ENCODE peak calls at places on chromosomes 5 and 9, in four cellular contexts. V, N, I and G are unnamed samples.
A peak's percentile ranks its signal among the peaks of the same experiment; 100 is the strongest.

GRCh38 chr9:95261890-95262289 is 55.6 kb downstream of the FANCC start:
- DNase-seq in N (no peak), V (no peak), I (no peak), G (peak; percentile 69)

GRCh38 chr9:79692857-79693571 is 121.2 kb downstream of the TLE4 start:
- DNase-seq in V (no peak), I (no peak), N (no peak), G (no peak)

GRCh38 chr9:126885089-126885753 is 24.8 kb downstream of the ZBTB34 start:
- DNase-seq in V (no peak), N (no peak), I (no peak), G (peak; percentile 84)

GRCh38 chr5:78600656-78601452 is 47.7 kb downstream of the LHFPL2 start:
- DNase-seq in V (no peak), N (peak; percentile 79), I (no peak), G (no peak)

GRCh38 chr9:7209990-7210389 is 452.2 kb downstream of the KDM4C start:
- DNase-seq in V (no peak), I (no peak), N (no peak), G (no peak)

GRCh38 chr5:56159521-56159947 is 73.6 kb downstream of the ANKRD55 start:
- DNase-seq in V (no peak), I (no peak), N (no peak), G (no peak)

GRCh38 chr5:100667021-100667671 is 132.0 kb downstream of the FAM174A start:
- DNase-seq in I (no peak), N (no peak), V (no peak), G (no peak)

GRCh38 chr5:177595991-177596774 is 3.7 kb upstream of the B4GALT7 start:
- DNase-seq in I (no peak), V (no peak), N (no peak), G (no peak)

GRCh38 chr5:43461066-43461465 is 22.6 kb downstream of the TMEM267 start:
- DNase-seq in V (no peak), N (no peak), I (no peak), G (no peak)

GRCh38 chr9:105158020-105158419 is 86.4 kb upstream of the SLC44A1 start:
- DNase-seq in N (no peak), V (peak; percentile 10), I (no peak), G (no peak)

GRCh38 chr5:72648511-72648910 is 141.3 kb upstream of the ZNF366 start:
- DNase-seq in I (no peak), V (no peak), N (no peak), G (no peak)

GRCh38 chr5:1686066-1686802 is 113.4 kb downstream of the MRPL36 start:
- DNase-seq in I (peak; percentile 43), V (no peak), N (no peak), G (no peak)

GRCh38 chr5:177612215-177612673 is 12.3 kb downstream of the B4GALT7 start:
- DNase-seq in I (peak; percentile 38), V (no peak), N (no peak), G (no peak)

GRCh38 chr5:133931546-133931945 is 36.9 kb downstream of the C5orf15 start:
- DNase-seq in N (no peak), I (no peak), V (no peak), G (no peak)

GRCh38 chr5:133930824-133931111 is 37.7 kb downstream of the C5orf15 start:
- DNase-seq in V (no peak), I (no peak), N (no peak), G (no peak)

GRCh38 chr5:133932441-133933168 is 35.8 kb downstream of the C5orf15 start:
- DNase-seq in I (no peak), V (peak; percentile 75), N (no peak), G (no peak)

GRCh38 chr5:133928690-133929393 is 39.6 kb downstream of the C5orf15 start:
- DNase-seq in N (no peak), I (no peak), V (no peak), G (no peak)

DNA sequence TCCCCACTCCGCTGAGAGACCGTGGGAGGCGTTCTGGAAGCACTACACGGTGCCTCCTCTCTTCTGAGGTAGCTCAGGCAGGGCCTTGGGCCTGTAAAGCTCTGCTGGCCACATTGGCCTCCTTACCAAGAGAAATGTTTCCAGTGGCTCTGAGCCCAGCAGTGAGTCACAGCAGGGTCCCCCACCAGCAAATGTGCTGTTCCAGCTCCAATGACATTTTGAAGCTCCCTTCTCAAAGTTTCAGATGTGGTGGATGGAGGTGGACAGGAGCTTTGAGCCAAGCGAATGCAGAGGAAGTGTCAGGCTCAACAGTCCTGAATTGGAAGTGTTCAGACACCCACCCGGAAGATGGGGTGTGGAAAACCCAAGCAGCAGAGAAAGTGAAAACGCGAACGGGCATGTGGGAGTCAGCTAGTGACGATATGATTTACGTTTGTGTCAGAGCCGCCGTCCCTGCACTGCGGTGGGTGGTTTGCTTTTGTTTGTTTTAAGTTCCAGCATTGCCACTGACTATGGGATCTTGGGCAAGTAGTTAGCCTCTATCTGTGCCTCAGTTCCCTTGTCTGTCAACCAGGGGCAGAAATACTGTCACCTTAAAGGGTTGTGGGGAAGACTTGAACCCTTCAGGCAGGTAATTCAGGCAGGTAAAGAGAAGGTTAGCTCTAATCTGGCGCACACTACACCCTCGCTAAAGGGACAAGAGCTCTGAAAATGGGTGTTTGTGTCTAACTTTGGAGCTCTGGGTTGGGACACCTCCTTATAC is 38.2 kb downstream of the C5orf15 start:
- DNase-seq in N (no peak), I (no peak), V (peak; percentile 37), G (no peak)
- TF ChIP-seq RNF2 in N (no peak), I (no peak), V (no peak), G (no peak)

GRCh38 chr9:135065804-135066203 is 21.7 kb upstream of the OLFM1 start:
- DNase-seq in N (no peak), V (no peak), I (no peak), G (no peak)
- TF ChIP-seq RNF2 in N (no peak), V (no peak), I (no peak), G (no peak)

DNA sequence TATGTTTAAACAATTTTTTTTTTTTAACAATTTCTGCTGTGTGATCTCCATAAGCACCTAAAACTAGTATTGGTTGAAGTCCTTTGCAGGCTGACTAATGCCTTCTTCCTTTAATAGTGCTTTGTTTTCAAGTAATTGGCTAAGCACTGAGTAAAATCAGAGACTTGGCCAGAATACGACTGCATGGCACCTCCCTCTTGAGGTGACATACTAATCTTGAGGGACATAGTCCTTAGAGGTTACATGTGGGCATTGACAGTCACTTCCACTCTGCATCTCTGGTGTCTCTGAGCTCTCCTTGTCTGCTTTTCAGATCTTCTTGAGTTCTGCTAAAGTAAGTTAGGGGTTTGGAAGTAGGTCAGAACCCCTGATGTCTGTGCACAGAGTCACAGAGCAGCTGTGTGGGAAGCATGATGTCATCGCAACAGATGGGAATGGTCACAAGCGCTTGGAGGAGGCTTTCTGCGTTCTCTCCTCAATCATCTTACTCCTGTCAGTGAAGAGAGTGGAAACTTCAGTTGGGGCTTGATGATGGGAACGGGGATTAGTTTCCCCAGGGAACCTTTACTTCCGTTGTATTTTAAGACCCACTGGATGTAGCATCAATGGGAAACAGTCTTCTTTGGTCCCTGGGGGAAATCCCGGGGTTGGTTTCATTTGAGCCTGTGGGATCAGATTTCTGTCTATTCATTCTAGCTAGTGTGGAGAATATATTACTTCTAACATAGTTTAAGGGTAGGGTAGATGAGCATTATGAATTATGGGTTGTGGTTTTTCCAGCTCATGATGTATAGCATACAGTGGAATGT is 136.9 kb downstream of the ARHGAP26 start:
- DNase-seq in V (no peak), I (no peak), N (no peak), G (no peak)
- TF ChIP-seq RNF2 in V (no peak), I (no peak), N (no peak), G (no peak)

DNA sequence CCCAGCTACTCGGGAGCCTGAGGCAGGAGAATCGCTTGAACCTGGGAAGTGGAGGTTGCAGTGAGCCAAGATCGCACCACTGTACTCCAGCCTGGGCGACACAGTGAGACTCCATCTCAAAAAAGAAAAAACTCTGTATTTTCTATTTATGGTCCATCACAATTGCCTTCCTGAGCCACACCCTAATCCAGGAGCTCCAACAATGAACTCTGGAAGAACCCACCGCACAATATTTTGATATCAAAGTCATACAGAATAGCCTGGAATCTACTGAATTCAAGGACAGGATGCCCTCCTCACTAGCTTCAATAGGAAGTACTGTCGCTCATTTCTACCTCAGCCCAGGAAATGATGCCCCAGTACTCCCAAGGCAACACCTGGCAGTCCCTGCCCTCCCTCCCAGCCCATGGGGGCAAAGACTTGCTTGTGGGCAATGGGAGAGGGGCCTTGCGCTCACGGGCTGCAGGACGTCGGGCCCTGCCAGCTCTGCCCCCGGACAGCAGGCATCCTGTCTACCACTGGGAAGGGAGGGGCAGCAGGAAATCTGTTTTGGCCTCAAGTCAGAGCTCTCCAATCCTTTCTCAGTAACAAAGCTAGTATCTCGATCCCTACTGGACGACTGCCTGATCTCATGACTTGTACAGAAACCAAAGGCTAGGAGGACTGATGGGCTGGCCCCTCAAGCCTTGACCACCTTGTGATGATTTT is 19.7 kb downstream of the UBAC1 start:
- DNase-seq in V (no peak), I (no peak), N (no peak), G (no peak)
- TF ChIP-seq RNF2 in V (no peak), I (no peak), N (no peak), G (no peak)

GRCh38 chr9:71306134-71306533 is 184.7 kb upstream of the TRPM3 start:
- DNase-seq in I (no peak), V (no peak), N (no peak), G (no peak)

GRCh38 chr9:71302776-71303175 is 181.4 kb upstream of the TRPM3 start:
- DNase-seq in V (no peak), N (no peak), I (no peak), G (no peak)

GRCh38 chr9:71308454-71308853 is 187.0 kb upstream of the TRPM3 start:
- DNase-seq in I (no peak), N (no peak), V (no peak), G (no peak)

DNA sequence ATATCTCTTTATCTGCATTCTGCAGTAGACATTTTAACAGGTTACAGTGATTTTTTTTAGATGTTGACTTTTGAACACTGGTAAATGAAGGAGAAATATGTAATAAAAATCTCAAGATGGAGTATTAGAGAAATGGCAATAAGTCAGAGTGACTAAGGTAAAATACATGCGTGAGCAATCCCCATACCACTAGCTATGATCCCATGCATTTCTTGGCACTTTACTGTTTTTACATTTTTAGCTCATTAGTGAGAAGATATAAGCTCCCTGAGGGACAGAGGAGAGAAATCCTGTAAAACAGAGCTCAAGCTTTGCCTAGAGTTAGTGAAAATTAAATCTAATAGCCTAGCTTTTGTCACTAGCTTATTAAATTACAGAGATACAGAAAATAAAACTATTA is 181.9 kb upstream of the TRPM3 start:
- DNase-seq in N (no peak), I (no peak), V (no peak), G (no peak)
- TF ChIP-seq RNF2 in N (no peak), I (no peak), V (no peak), G (no peak)

GRCh38 chr9:114627553-114627952 is 16.5 kb downstream of the TMEM268 start:
- DNase-seq in V (no peak), N (no peak), I (no peak), G (no peak)

GRCh38 chr9:114626415-114627029 is 15.4 kb downstream of the TMEM268 start:
- DNase-seq in N (no peak), V (no peak), I (no peak), G (no peak)

GRCh38 chr9:114621975-114622609 is 11.0 kb downstream of the TMEM268 start:
- DNase-seq in V (no peak), I (no peak), N (peak; percentile 29), G (no peak)

GRCh38 chr9:114621561-114621960 is 10.5 kb downstream of the TMEM268 start:
- DNase-seq in N (no peak), I (no peak), V (no peak), G (no peak)

DNA sequence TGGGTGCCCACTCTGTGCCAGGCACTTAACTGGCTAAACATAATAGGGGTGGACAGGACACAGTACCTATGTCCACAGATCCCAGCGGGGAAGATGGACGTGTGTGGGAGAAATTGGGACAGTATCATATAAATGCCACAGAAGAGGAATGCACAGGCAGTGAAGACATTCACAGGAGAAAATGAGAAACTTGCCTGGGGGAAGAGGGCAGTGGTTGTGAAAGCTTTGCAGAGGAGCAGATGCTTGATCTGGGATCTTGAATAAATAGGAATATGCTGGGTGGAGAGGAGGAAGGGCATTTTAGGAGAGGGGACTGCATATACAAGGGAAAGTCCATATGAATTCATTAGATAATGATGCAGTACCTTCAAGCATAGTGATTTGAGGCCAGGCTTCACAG is 13.6 kb downstream of the TMEM268 start:
- DNase-seq in V (no peak), I (no peak), N (no peak), G (no peak)
- TF ChIP-seq RNF2 in V (no peak), I (no peak), N (no peak), G (no peak)